ENCODE peak calls at places on chromosome 12, in four cellular contexts. J, A, U and B are unnamed samples.

GRCh38 chr12:20194171-20194570 is 174.2 kb upstream of the PDE3A start:
- DNase-seq in J (no peak), A (no peak), U (no peak), B (peak)

GRCh38 chr12:48813464-48814312 is 4.6 kb upstream of the CACNB3 start:
- DNase-seq in J (no peak), A (no peak), U (no peak), B (no peak)

GRCh38 chr12:32997471-32997870 is 100.9 kb upstream of the PKP2 start:
- DNase-seq in J (no peak), A (no peak), U (no peak), B (no peak)

GRCh38 chr12:12983420-12984035 is 16.5 kb downstream of the HEBP1 start:
- DNase-seq in J (peak), A (no peak), U (peak), B (peak)

GRCh38 chr12:113852695-113853490 is 113.2 kb downstream of the RBM19 start:
- DNase-seq in J (no peak), A (no peak), U (no peak), B (no peak)

GRCh38 chr12:43283206-43283605 is 268.8 kb downstream of the ADAMTS20 start:
- DNase-seq in J (no peak), A (no peak), U (no peak), B (no peak)

GRCh38 chr12:57836442-57837375 is 9.8 kb downstream of the CTDSP2 start:
- DNase-seq in J (peak), A (no peak), U (no peak), B (peak)

GRCh38 chr12:53694746-53695145 is 18.9 kb upstream of the ATP5MC2 start:
- DNase-seq in J (no peak), A (no peak), U (no peak), B (no peak)

GRCh38 chr12:109449845-109450532 is 27.1 kb downstream of the KCTD10 start:
- DNase-seq in J (no peak), A (no peak), U (no peak), B (no peak)

GRCh38 chr12:132397934-132398385 is 68.6 kb upstream of the GALNT9 start:
- DNase-seq in J (no peak), A (no peak), U (no peak), B (no peak)

GRCh38 chr12:130138478-130138877 is 23.8 kb upstream of the FZD10 start:
- DNase-seq in J (no peak), A (no peak), U (no peak), B (no peak)

GRCh38 chr12:130139971-130140547 is 22.2 kb upstream of the FZD10 start:
- DNase-seq in J (peak), A (no peak), U (no peak), B (no peak)

GRCh38 chr12:130136536-130136935 is 25.7 kb upstream of the FZD10 start:
- DNase-seq in J (no peak), A (no peak), U (no peak), B (no peak)

GRCh38 chr12:130139541-130139940 is 22.7 kb upstream of the FZD10 start:
- DNase-seq in J (no peak), A (no peak), U (no peak), B (no peak)

GRCh38 chr12:130137141-130138018 is 24.9 kb upstream of the FZD10 start:
- DNase-seq in J (no peak), A (no peak), U (no peak), B (no peak)
- TF ChIP-seq FOXK2 in J (no peak), A (no peak), U (no peak), B (no peak)

DNA sequence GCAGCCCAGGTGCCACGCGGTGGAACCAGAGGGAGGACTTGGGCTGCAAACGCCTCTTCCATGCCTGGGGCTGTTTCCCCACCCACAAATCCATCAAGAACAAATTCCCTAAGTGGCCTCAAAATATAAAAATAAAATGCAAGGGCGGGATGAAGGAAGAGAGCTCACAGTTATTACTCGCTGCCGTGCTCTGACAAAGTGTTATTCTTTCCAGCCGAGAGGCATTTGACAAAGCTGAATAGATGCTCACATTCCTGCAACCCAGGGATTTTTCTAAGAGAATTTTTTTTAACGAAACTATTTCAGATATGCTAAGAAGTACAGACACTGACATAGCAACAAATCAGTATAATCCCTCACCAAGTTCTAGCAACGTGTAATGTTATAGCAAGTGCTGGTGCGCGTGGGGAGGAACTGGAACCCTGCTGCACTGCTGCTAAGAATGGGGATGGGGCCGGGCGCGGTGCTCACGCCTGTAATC is 70.7 kb downstream of the SCARB1 start:
- DNase-seq in J (no peak), A (no peak), U (no peak), B (no peak)
- TF ChIP-seq SP1 in J (no peak), A (no peak), U (no peak), B (no peak)

GRCh38 chr12:90086281-90086680 is 377.6 kb upstream of the ATP2B1 start:
- DNase-seq in J (no peak), A (no peak), U (no peak), B (no peak)

GRCh38 chr12:90091809-90092208 is 383.2 kb upstream of the ATP2B1 start:
- DNase-seq in J (no peak), A (no peak), U (no peak), B (no peak)

GRCh38 chr12:90085491-90086274 is 377.0 kb upstream of the ATP2B1 start:
- DNase-seq in J (no peak), A (no peak), U (no peak), B (no peak)

DNA sequence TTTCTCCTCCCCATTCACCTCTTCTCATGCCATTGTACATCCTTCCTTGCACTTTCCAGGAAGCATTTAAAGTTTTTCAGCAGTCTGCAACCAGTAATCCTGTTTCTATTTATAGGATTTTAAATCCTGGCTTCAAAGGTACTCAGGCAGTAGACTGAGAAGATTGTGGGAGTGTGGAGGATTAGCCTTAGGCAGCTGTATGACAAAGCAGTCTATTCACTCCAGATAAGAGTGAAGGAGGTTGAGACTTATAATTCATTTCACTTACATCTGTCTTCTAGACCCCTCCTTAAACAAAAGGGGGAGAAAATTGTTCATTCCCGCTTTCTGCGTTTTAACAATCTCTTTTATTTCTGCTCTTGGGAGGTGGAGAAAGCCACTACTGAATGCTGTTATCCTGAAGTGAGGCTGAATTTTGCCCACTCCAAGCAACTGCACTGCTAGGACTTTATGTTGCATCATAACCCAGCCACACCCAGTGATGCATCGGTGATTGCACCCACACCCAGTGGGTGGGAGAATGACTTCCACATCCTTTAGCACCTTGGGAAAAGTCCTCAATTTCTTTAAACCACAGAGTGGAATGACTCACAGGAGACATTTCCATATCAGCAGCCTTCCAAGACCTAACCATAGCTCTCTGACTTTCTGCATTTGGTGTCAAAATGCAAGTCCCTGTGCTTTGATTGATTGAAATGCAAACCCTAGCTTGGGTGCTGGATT is 382.5 kb upstream of the ATP2B1 start:
- DNase-seq in J (peak), A (no peak), U (no peak), B (no peak)
- TF ChIP-seq FOXK2 in J (no peak), A (no peak), U (no peak), B (no peak)

GRCh38 chr12:67062193-67062592 is 207.0 kb upstream of the CAND1 start:
- DNase-seq in J (no peak), A (no peak), U (no peak), B (no peak)
- TF ChIP-seq SP1 in J (no peak), A (no peak), U (no peak), B (no peak)

DNA sequence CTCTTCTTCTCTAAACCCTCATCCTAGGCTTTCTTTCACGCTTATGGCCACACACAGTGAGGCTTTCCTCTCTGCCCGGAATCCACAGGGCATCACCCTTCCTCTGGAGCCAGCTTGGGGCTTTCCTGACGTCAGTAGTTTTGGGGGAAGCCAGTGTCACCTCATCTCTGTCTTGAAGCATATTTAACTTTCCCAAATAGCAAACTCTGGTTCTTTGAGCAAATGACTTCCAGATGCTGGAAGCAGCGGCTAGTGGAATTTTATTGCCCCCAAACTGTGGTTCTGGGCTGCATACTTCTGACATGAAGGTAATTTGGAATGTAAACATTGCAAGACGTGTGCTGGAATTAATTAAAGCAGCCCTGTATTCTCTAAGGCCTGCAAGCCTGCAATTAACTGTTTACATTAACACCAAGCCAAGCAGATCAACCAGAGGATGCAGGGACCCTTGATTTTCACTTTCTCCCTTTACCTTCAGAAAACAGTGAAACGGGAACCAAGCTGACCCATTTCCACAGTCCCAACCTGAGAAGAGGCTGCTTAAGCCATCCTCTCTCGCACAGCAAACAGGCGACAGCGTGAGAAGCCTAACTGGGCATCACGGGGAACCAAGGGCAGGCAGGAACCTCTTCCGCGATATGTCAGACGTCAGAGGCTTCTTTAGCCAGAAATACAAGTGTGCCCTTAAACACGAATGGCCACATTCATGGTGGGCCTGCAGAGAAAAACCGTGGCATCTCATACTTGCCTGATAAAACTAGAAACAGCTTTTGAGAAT is 258.4 kb downstream of the CACNA1C start:
- DNase-seq in J (no peak), A (no peak), U (no peak), B (no peak)
- TF ChIP-seq FOXK2 in J (no peak), A (no peak), U (no peak), B (no peak)

DNA sequence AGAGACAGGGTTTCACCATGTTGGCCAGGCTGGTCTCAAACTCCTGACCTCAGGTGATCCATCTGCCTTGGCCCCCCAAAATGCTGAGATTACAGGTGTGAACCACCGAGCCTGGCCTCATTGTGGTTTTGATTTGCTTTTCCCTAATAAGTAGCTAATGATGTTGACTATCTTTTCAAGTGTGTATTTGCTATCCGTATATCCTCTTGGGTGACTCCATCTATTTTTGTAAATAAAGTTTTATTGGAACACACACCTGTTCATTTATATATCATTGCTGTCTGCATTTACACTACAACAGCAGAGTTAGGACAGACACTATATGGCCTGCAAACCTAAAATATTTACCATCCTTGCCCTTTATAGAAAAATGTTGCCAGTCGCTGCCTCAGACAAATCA is 13.7 kb upstream of the HRK start:
- DNase-seq in J (no peak), A (no peak), U (no peak), B (no peak)
- TF ChIP-seq SP1 in J (no peak), A (no peak), U (no peak), B (no peak)

GRCh38 chr12:120962487-120963054 is 15.8 kb upstream of the HNF1A start:
- DNase-seq in J (no peak), A (no peak), U (no peak), B (no peak)
- TF ChIP-seq FOXK2 in J (no peak), A (no peak), U (no peak), B (no peak)

GRCh38 chr12:65703176-65703575 is 121.1 kb upstream of the HMGA2 start:
- DNase-seq in J (no peak), A (no peak), U (no peak), B (no peak)
- TF ChIP-seq SP1 in J (no peak), A (no peak), U (no peak), B (no peak)